ENCODE peak calls at places on chromosome 21, in nine cellular contexts. U, B, I, F, Q, G, M, L and S are unnamed samples.

GRCh38 chr21:37272897-37273296 is 5.8 kb upstream of the VPS26C start:
- DNase-seq in Q (no peak), B (no peak), I (no peak), L (no peak), F (no peak), M (no peak), U (no peak), G (no peak), S (no peak)

GRCh38 chr21:34671891-34672290 is 3.1 kb downstream of the CLIC6 start:
- DNase-seq in U (no peak), G (no peak), F (no peak), M (no peak), I (no peak), B (no peak), L (no peak), Q (no peak), S (no peak)

GRCh38 chr21:46418265-46418946 is 40.3 kb upstream of the DIP2A start:
- DNase-seq in L (no peak), M (no peak), Q (peak; percentile 51), B (no peak), U (no peak), I (no peak), G (no peak), F (no peak), S (no peak)

GRCh38 chr21:38716942-38717341 is 88.8 kb upstream of the ETS2 start:
- DNase-seq in Q (no peak), I (no peak), U (no peak), F (no peak), M (no peak), L (no peak), B (no peak), G (no peak), S (no peak)

GRCh38 chr21:43340491-43341348 is 86.2 kb downstream of the SIK1 start:
- DNase-seq in I (no peak), M (peak; percentile 98), G (peak; percentile 36), Q (no peak), L (peak; percentile 50), U (no peak), F (no peak), B (no peak), S (no peak)

GRCh38 chr21:45941338-45941710 is 40.2 kb upstream of the COL6A1 start:
- DNase-seq in L (peak; percentile 42), U (no peak), M (no peak), G (no peak), B (no peak), Q (no peak), I (no peak), F (no peak), S (no peak)

GRCh38 chr21:42618713-42619112 is 34.7 kb upstream of the PDE9A start:
- DNase-seq in B (no peak), F (no peak), L (no peak), G (no peak), U (no peak), I (no peak), Q (peak; percentile 9), M (no peak), S (no peak)

GRCh38 chr21:36145259-36145658 is 10.4 kb downstream of the CBR3 start:
- DNase-seq in B (no peak), I (no peak), Q (no peak), G (no peak), F (no peak), U (no peak), M (no peak), L (no peak), S (no peak)

GRCh38 chr21:42308161-42308913 is 6.9 kb downstream of the TFF3 start:
- DNase-seq in M (no peak), Q (no peak), U (no peak), B (no peak), G (no peak), I (no peak), L (no peak), F (no peak), S (no peak)

GRCh38 chr21:39141502-39141901 is 41.7 kb downstream of the PSMG1 start:
- DNase-seq in U (no peak), I (no peak), B (no peak), L (no peak), M (no peak), G (no peak), Q (no peak), F (no peak), S (no peak)

GRCh38 chr21:38965910-38966504 is 160.3 kb downstream of the ETS2 start:
- DNase-seq in Q (no peak), I (no peak), M (no peak), G (no peak), F (no peak), B (no peak), L (peak; percentile 82), U (peak; percentile 30), S (peak; percentile 50)

GRCh38 chr21:35256468-35256988 is 207.4 kb upstream of the RUNX1 start:
- DNase-seq in I (no peak), B (no peak), U (no peak), Q (peak; percentile 91), M (peak; percentile 65), G (peak; percentile 94), L (peak; percentile 89), F (no peak), S (no peak)

GRCh38 chr21:26918318-26919065 is 48.4 kb downstream of the ADAMTS5 start:
- DNase-seq in M (peak; percentile 5), G (no peak), Q (no peak), L (no peak), B (no peak), U (no peak), F (no peak), I (no peak), S (no peak)

GRCh38 chr21:37338671-37339526 is 27.7 kb upstream of the DYRK1A start:
- DNase-seq in F (no peak), B (no peak), I (no peak), Q (peak; percentile 79), U (peak; percentile 10), M (peak; percentile 70), L (no peak), G (peak; percentile 66), S (no peak)

GRCh38 chr21:38494688-38495087 is 3.6 kb downstream of the ERG start:
- DNase-seq in F (no peak), G (no peak), U (no peak), B (no peak), L (no peak), I (no peak), M (no peak), Q (peak; percentile 89), S (no peak)

GRCh38 chr21:45080639-45081414 is 6.4 kb downstream of the ADARB1 start:
- DNase-seq in U (no peak), M (peak; percentile 76), I (no peak), L (no peak), G (no peak), B (no peak), F (peak; percentile 8), Q (peak; percentile 64), S (no peak)

GRCh38 chr21:46347203-46347550 is 23.2 kb downstream of the PCNT start:
- DNase-seq in F (no peak), U (no peak), I (no peak), L (no peak), M (no peak), G (no peak), Q (peak; percentile 32), B (no peak), S (no peak)

GRCh38 chr21:38751379-38752050 is 54.2 kb upstream of the ETS2 start:
- DNase-seq in I (no peak), B (no peak), L (no peak), M (no peak), Q (peak; percentile 88), F (no peak), U (no peak), G (peak; percentile 85), S (no peak)

GRCh38 chr21:45256912-45257672 is 30.6 kb downstream of the POFUT2 start:
- DNase-seq in U (no peak), L (no peak), B (no peak), Q (no peak), I (no peak), M (no peak), G (no peak), F (no peak), S (no peak)

GRCh38 chr21:32113486-32113885 is 165.4 kb downstream of the MIS18A start:
- DNase-seq in F (no peak), L (no peak), U (no peak), M (no peak), G (no peak), Q (no peak), I (no peak), B (no peak), S (no peak)

GRCh38 chr21:42317341-42317741 is 2.1 kb upstream of the TFF3 start:
- DNase-seq in U (no peak), B (no peak), G (no peak), L (no peak), F (no peak), I (no peak), M (no peak), Q (no peak), S (no peak)

GRCh38 chr21:36518883-36519492 is 39.1 kb upstream of the CLDN14 start:
- DNase-seq in B (no peak), I (no peak), U (no peak), G (no peak), Q (no peak), M (no peak), L (no peak), F (no peak), S (no peak)

GRCh38 chr21:35050348-35051286 is 1.5 kb upstream of the RUNX1 start:
- DNase-seq in B (no peak), L (no peak), F (no peak), Q (no peak), M (peak; percentile 44), I (no peak), U (no peak), G (no peak), S (no peak)

GRCh38 chr21:45119812-45120211 is 45.4 kb downstream of the ADARB1 start:
- DNase-seq in I (no peak), G (no peak), L (no peak), Q (no peak), F (no peak), U (no peak), M (no peak), B (no peak), S (no peak)

GRCh38 chr21:42414066-42414465 is 10.4 kb downstream of the UBASH3A start:
- DNase-seq in G (no peak), Q (no peak), F (no peak), M (no peak), U (no peak), I (no peak), L (no peak), B (no peak), S (no peak)

GRCh38 chr21:31117046-31117916 is 79.0 kb upstream of the KRTAP19-8 start:
- DNase-seq in G (no peak), B (no peak), U (no peak), L (no peak), F (no peak), I (no peak), Q (no peak), M (peak; percentile 76), S (no peak)

GRCh38 chr21:15793547-15794235 is 63.9 kb downstream of the USP25 start:
- DNase-seq in F (no peak), I (no peak), U (no peak), B (no peak), L (no peak), Q (no peak), M (no peak), G (no peak), S (no peak)

GRCh38 chr21:39314155-39315027 is 959 bp upstream of the BRWD1 start:
- DNase-seq in G (peak; percentile 61), L (no peak), I (peak; percentile 42), Q (no peak), U (peak; percentile 61), M (peak; percentile 54), F (peak; percentile 47), B (peak; percentile 7), S (peak; percentile 66)

GRCh38 chr21:41751621-41752020 is 15.2 kb downstream of the RIPK4 start:
- DNase-seq in F (no peak), L (peak; percentile 42), Q (peak; percentile 57), I (no peak), U (no peak), M (no peak), G (no peak), B (no peak), S (no peak)

GRCh38 chr21:26739189-26739588 is 106.0 kb downstream of the ADAMTS1 start:
- DNase-seq in U (no peak), F (no peak), G (no peak), M (no peak), L (no peak), I (no peak), B (no peak), Q (no peak), S (no peak)

GRCh38 chr21:33892853-33893252 is 22.8 kb downstream of the ATP5PO start:
- DNase-seq in G (no peak), L (no peak), Q (peak; percentile 27), M (no peak), I (no peak), B (no peak), F (no peak), U (peak; percentile 24), S (peak; percentile 80)